ENCODE peak calls at places on chromosomes 7 and 10, in ten cellular contexts. One of them, this sample, is unnamed.

GRCh38 chr10:46515402-46516192 is 40.9 kb downstream of the GPRIN2 start:
- DNase-seq in GM23338: no peak
- DNase-seq in brain microvascular endothelial cell: no peak
- DNase-seq in IMR-90: no peak
- DNase-seq in stomach: peak; percentile 24
- DNase-seq in A549: no peak
- DNase-seq in fibroblast of mammary gland: no peak
- DNase-seq in ovary: peak; percentile 15
- DNase-seq in OCI-LY7: no peak
- DNase-seq in AG04449: no peak
- DNase-seq in this sample: no peak

GRCh38 chr7:139034855-139035587 is 821 bp downstream of the ZC3HAV1L start:
- DNase-seq in GM23338: peak; percentile 61
- DNase-seq in brain microvascular endothelial cell: peak; percentile 6
- DNase-seq in IMR-90: peak; percentile 27
- DNase-seq in stomach: no peak
- DNase-seq in A549: peak; percentile 85
- DNase-seq in fibroblast of mammary gland: peak; percentile 24
- DNase-seq in ovary: peak; percentile 57
- DNase-seq in OCI-LY7: no peak
- DNase-seq in AG04449: no peak
- DNase-seq in this sample: peak; percentile 26

GRCh38 chr7:128404826-128405344 is 4.9 kb downstream of the IMPDH1 start:
- DNase-seq in GM23338: no peak
- DNase-seq in brain microvascular endothelial cell: no peak
- DNase-seq in IMR-90: peak; percentile 5
- DNase-seq in stomach: no peak
- DNase-seq in A549: no peak
- DNase-seq in fibroblast of mammary gland: peak; percentile 18
- DNase-seq in ovary: no peak
- DNase-seq in OCI-LY7: peak; percentile 37
- DNase-seq in AG04449: no peak
- DNase-seq in this sample: no peak

GRCh38 chr7:120825152-120825551 is 32.8 kb downstream of the TSPAN12 start:
- DNase-seq in GM23338: no peak
- DNase-seq in brain microvascular endothelial cell: no peak
- DNase-seq in IMR-90: peak; percentile 46
- DNase-seq in stomach: no peak
- DNase-seq in A549: no peak
- DNase-seq in fibroblast of mammary gland: no peak
- DNase-seq in ovary: no peak
- DNase-seq in OCI-LY7: no peak
- DNase-seq in AG04449: no peak
- DNase-seq in this sample: no peak

GRCh38 chr10:84895541-84895940 is 567.2 kb downstream of the CCSER2 start:
- DNase-seq in GM23338: no peak
- DNase-seq in brain microvascular endothelial cell: no peak
- DNase-seq in IMR-90: no peak
- DNase-seq in stomach: no peak
- DNase-seq in A549: no peak
- DNase-seq in fibroblast of mammary gland: no peak
- DNase-seq in ovary: no peak
- DNase-seq in OCI-LY7: no peak
- DNase-seq in AG04449: no peak
- DNase-seq in this sample: no peak

GRCh38 chr10:88156341-88156740 is 292.9 kb downstream of the PTEN start:
- DNase-seq in GM23338: no peak
- DNase-seq in brain microvascular endothelial cell: peak; percentile 74
- DNase-seq in IMR-90: peak; percentile 92
- DNase-seq in stomach: no peak
- DNase-seq in A549: no peak
- DNase-seq in fibroblast of mammary gland: peak; percentile 91
- DNase-seq in ovary: no peak
- DNase-seq in OCI-LY7: no peak
- DNase-seq in AG04449: peak; percentile 46
- DNase-seq in this sample: peak; percentile 76

GRCh38 chr10:132452651-132453469 is 55.9 kb downstream of the PWWP2B start:
- DNase-seq in GM23338: peak; percentile 77
- DNase-seq in brain microvascular endothelial cell: peak; percentile 33
- DNase-seq in IMR-90: peak; percentile 72
- DNase-seq in stomach: peak; percentile 95
- DNase-seq in A549: peak; percentile 85
- DNase-seq in fibroblast of mammary gland: peak; percentile 34
- DNase-seq in ovary: peak; percentile 82
- DNase-seq in OCI-LY7: peak; percentile 91
- DNase-seq in AG04449: no peak
- DNase-seq in this sample: peak; percentile 52

GRCh38 chr7:127588697-127589482 is 679 bp downstream of the ARF5 start:
- DNase-seq in GM23338: peak; percentile 91
- DNase-seq in brain microvascular endothelial cell: peak; percentile 22
- DNase-seq in IMR-90: peak; percentile 51
- DNase-seq in stomach: peak; percentile 73
- DNase-seq in A549: peak; percentile 80
- DNase-seq in fibroblast of mammary gland: peak; percentile 44
- DNase-seq in ovary: peak; percentile 67
- DNase-seq in OCI-LY7: peak; percentile 29
- DNase-seq in AG04449: no peak
- DNase-seq in this sample: peak; percentile 49

GRCh38 chr7:135197906-135198655 is 13.2 kb downstream of the WDR91 start:
- DNase-seq in GM23338: no peak
- DNase-seq in brain microvascular endothelial cell: no peak
- DNase-seq in IMR-90: peak; percentile 49
- DNase-seq in stomach: no peak
- DNase-seq in A549: no peak
- DNase-seq in fibroblast of mammary gland: peak; percentile 85
- DNase-seq in ovary: no peak
- DNase-seq in OCI-LY7: no peak
- DNase-seq in AG04449: no peak
- DNase-seq in this sample: peak; percentile 22

GRCh38 chr7:27198871-27199801 is 755 bp downstream of the HOXA13 start:
- DNase-seq in GM23338: peak; percentile 70
- DNase-seq in brain microvascular endothelial cell: no peak
- DNase-seq in IMR-90: no peak
- DNase-seq in stomach: no peak
- DNase-seq in A549: peak; percentile 48
- DNase-seq in fibroblast of mammary gland: no peak
- DNase-seq in ovary: no peak
- DNase-seq in OCI-LY7: peak; percentile 27
- DNase-seq in AG04449: no peak
- DNase-seq in this sample: no peak
- H3K4me3 ChIP-seq in GM23338: peak overlapping the region; percentile 46
- H3K4me3 ChIP-seq in brain microvascular endothelial cell: no peak overlapping the region
- H3K4me3 ChIP-seq in IMR-90: no peak overlapping the region
- H3K4me3 ChIP-seq in stomach: no peak overlapping the region
- H3K4me3 ChIP-seq in A549: peak overlapping the region; percentile 82
- H3K4me3 ChIP-seq in fibroblast of mammary gland: no peak overlapping the region
- H3K4me3 ChIP-seq in ovary: peak overlapping the region; percentile 20
- H3K4me3 ChIP-seq in OCI-LY7: peak overlapping the region; percentile 73
- H3K4me3 ChIP-seq in AG04449: peak overlapping the region; percentile 60
- H3K4me3 ChIP-seq in this sample: no peak overlapping the region

GRCh38 chr7:87059525-87060287 is at the start of gene ELAPOR2:
- DNase-seq in GM23338: peak; percentile 88
- DNase-seq in brain microvascular endothelial cell: peak; percentile 4
- DNase-seq in IMR-90: peak; percentile 8
- DNase-seq in stomach: peak; percentile 73
- DNase-seq in A549: peak; percentile 28
- DNase-seq in fibroblast of mammary gland: peak; percentile 25
- DNase-seq in ovary: peak; percentile 75
- DNase-seq in OCI-LY7: peak; percentile 87
- DNase-seq in AG04449: no peak
- DNase-seq in this sample: peak; percentile 13
- TF ChIP-seq CTCF in GM23338: peak; percentile 42
- TF ChIP-seq CTCF in brain microvascular endothelial cell: peak; percentile 36
- TF ChIP-seq CTCF in IMR-90: peak; percentile 27
- TF ChIP-seq CTCF in stomach: peak; percentile 46
- TF ChIP-seq CTCF in A549: peak; percentile 32
- TF ChIP-seq CTCF in fibroblast of mammary gland: no peak
- TF ChIP-seq CTCF in ovary: peak; percentile 35
- TF ChIP-seq CTCF in OCI-LY7: peak; percentile 70
- TF ChIP-seq CTCF in AG04449: peak; percentile 24
- TF ChIP-seq CTCF in this sample: peak; percentile 40

GRCh38 chr10:124721295-124722052 is 22.7 kb downstream of the FAM53B start:
- DNase-seq in GM23338: no peak
- DNase-seq in brain microvascular endothelial cell: no peak
- DNase-seq in IMR-90: no peak
- DNase-seq in stomach: no peak
- DNase-seq in A549: no peak
- DNase-seq in fibroblast of mammary gland: peak; percentile 55
- DNase-seq in ovary: peak; percentile 76
- DNase-seq in OCI-LY7: no peak
- DNase-seq in AG04449: no peak
- DNase-seq in this sample: no peak
- H3K4me3 ChIP-seq in GM23338: no peak overlapping the region
- H3K4me3 ChIP-seq in brain microvascular endothelial cell: no peak overlapping the region
- H3K4me3 ChIP-seq in IMR-90: no peak overlapping the region
- H3K4me3 ChIP-seq in stomach: no peak overlapping the region
- H3K4me3 ChIP-seq in A549: no peak overlapping the region
- H3K4me3 ChIP-seq in fibroblast of mammary gland: no peak overlapping the region
- H3K4me3 ChIP-seq in ovary: no peak overlapping the region
- H3K4me3 ChIP-seq in OCI-LY7: no peak overlapping the region
- H3K4me3 ChIP-seq in AG04449: no peak overlapping the region
- H3K4me3 ChIP-seq in this sample: no peak overlapping the region

GRCh38 chr7:142319970-142320369 is 62.1 kb upstream of the PRSS58 start:
- DNase-seq in GM23338: peak; percentile 70
- DNase-seq in brain microvascular endothelial cell: no peak
- DNase-seq in IMR-90: no peak
- DNase-seq in stomach: no peak
- DNase-seq in A549: no peak
- DNase-seq in fibroblast of mammary gland: peak; percentile 8
- DNase-seq in ovary: no peak
- DNase-seq in OCI-LY7: peak; percentile 45
- DNase-seq in AG04449: no peak
- DNase-seq in this sample: no peak
- TF ChIP-seq CTCF in GM23338: peak; percentile 79
- TF ChIP-seq CTCF in brain microvascular endothelial cell: peak; percentile 69
- TF ChIP-seq CTCF in IMR-90: peak; percentile 33
- TF ChIP-seq CTCF in stomach: no peak
- TF ChIP-seq CTCF in A549: peak; percentile 13
- TF ChIP-seq CTCF in fibroblast of mammary gland: peak; percentile 48
- TF ChIP-seq CTCF in ovary: no peak
- TF ChIP-seq CTCF in OCI-LY7: peak; percentile 84
- TF ChIP-seq CTCF in AG04449: peak; percentile 22
- TF ChIP-seq CTCF in this sample: peak; percentile 47

GRCh38 chr7:55374213-55374612 is 9.1 kb downstream of the LANCL2 start:
- DNase-seq in GM23338: no peak
- DNase-seq in brain microvascular endothelial cell: no peak
- DNase-seq in IMR-90: no peak
- DNase-seq in stomach: no peak
- DNase-seq in A549: no peak
- DNase-seq in fibroblast of mammary gland: no peak
- DNase-seq in ovary: no peak
- DNase-seq in OCI-LY7: no peak
- DNase-seq in AG04449: no peak
- DNase-seq in this sample: no peak
- H3K4me3 ChIP-seq in GM23338: no peak overlapping the region
- H3K4me3 ChIP-seq in brain microvascular endothelial cell: no peak overlapping the region
- H3K4me3 ChIP-seq in IMR-90: no peak overlapping the region
- H3K4me3 ChIP-seq in stomach: no peak overlapping the region
- H3K4me3 ChIP-seq in A549: no peak overlapping the region
- H3K4me3 ChIP-seq in fibroblast of mammary gland: no peak overlapping the region
- H3K4me3 ChIP-seq in ovary: no peak overlapping the region
- H3K4me3 ChIP-seq in OCI-LY7: no peak overlapping the region
- H3K4me3 ChIP-seq in AG04449: no peak overlapping the region
- H3K4me3 ChIP-seq in this sample: no peak overlapping the region

GRCh38 chr7:3922175-3922635 is 621.2 kb downstream of the SDK1 start:
- DNase-seq in GM23338: peak; percentile 83
- DNase-seq in brain microvascular endothelial cell: peak; percentile 99
- DNase-seq in IMR-90: peak; percentile 90
- DNase-seq in stomach: no peak
- DNase-seq in A549: peak; percentile 56
- DNase-seq in fibroblast of mammary gland: peak; percentile 87
- DNase-seq in ovary: no peak
- DNase-seq in OCI-LY7: peak; percentile 1
- DNase-seq in AG04449: peak; percentile 31
- DNase-seq in this sample: peak; percentile 94
- TF ChIP-seq CTCF in GM23338: peak; percentile 32
- TF ChIP-seq CTCF in brain microvascular endothelial cell: peak; percentile 58
- TF ChIP-seq CTCF in IMR-90: no peak
- TF ChIP-seq CTCF in stomach: no peak
- TF ChIP-seq CTCF in A549: peak; percentile 37
- TF ChIP-seq CTCF in fibroblast of mammary gland: peak; percentile 29
- TF ChIP-seq CTCF in ovary: no peak
- TF ChIP-seq CTCF in OCI-LY7: peak; percentile 18
- TF ChIP-seq CTCF in AG04449: no peak
- TF ChIP-seq CTCF in this sample: peak; percentile 36

This sample was measured in astrocyte of the spinal cord.